ENCODE peak calls at places on chromosome 7, in eight cellular contexts. Y is lower leg skin; U is left lobe of liver; E is T-helper 1 cell; L is B cell; K is stimulated activated CD8-positive, alpha-beta memory T cell treated with anti-CD3 and anti-CD28 coated beads, Interleukin-7, amount 100 ng/mL, for 48 hours; H is hepatocyte; X is type B pancreatic cell. Q is an unnamed sample.

GRCh38 chr7:28151965-28152364 is 28.6 kb downstream of the JAZF1 start:
- DNase-seq in Y (no peak), U (no peak), E (no peak), L (no peak), K (no peak), H (no peak), X (no peak), Q (no peak)

GRCh38 chr7:150317748-150318444 is 5.3 kb upstream of the LRRC61 start:
- DNase-seq in Y (no peak), U (no peak), E (no peak), L (no peak), K (no peak), H (no peak), X (no peak), Q (no peak)

GRCh38 chr7:107972075-107972482 is 30.9 kb downstream of the LAMB1 start:
- DNase-seq in Y (no peak), U (no peak), E (no peak), L (no peak), K (no peak), H (peak), X (no peak), Q (no peak)

GRCh38 chr7:30896783-30897617 is 14.7 kb upstream of the AQP1 start:
- DNase-seq in Y (no peak), U (peak), E (no peak), L (no peak), K (no peak), H (no peak), X (no peak), Q (no peak)

GRCh38 chr7:45179666-45180065 is 22.1 kb downstream of the RAMP3 start:
- DNase-seq in Y (no peak), U (no peak), E (no peak), L (no peak), K (no peak), H (no peak), X (no peak), Q (peak)

GRCh38 chr7:74657692-74658170 is at the start of gene GTF2I:
- DNase-seq in Y (peak), U (peak), E (no peak), L (peak), K (no peak), H (no peak), X (peak), Q (no peak)

GRCh38 chr7:30224511-30225031 is 59.8 kb upstream of the ZNRF2 start:
- DNase-seq in Y (no peak), U (no peak), E (no peak), L (no peak), K (no peak), H (no peak), X (no peak), Q (no peak)

GRCh38 chr7:6446977-6447588 is 671 bp downstream of the DAGLB start:
- DNase-seq in Y (peak), U (peak), E (peak), L (peak), K (no peak), H (peak), X (no peak), Q (peak)

GRCh38 chr7:130298927-130299326 is 6.0 kb downstream of the CPA4 start:
- DNase-seq in Y (no peak), U (peak), E (no peak), L (no peak), K (no peak), H (no peak), X (no peak), Q (no peak)

GRCh38 chr7:139034855-139035587 is 821 bp downstream of the ZC3HAV1L start:
- DNase-seq in Y (peak), U (no peak), E (no peak), L (no peak), K (no peak), H (peak), X (no peak), Q (peak)

GRCh38 chr7:67551027-67551426 is 554.4 kb downstream of the TYW1 start:
- DNase-seq in Y (no peak), U (no peak), E (no peak), L (no peak), K (no peak), H (peak), X (no peak), Q (no peak)

GRCh38 chr7:77995717-77996116 is 197.1 kb downstream of the PHTF2 start:
- DNase-seq in Y (no peak), U (no peak), E (no peak), L (no peak), K (no peak), H (no peak), X (no peak), Q (no peak)

GRCh38 chr7:90642978-90643377 is 46.9 kb downstream of the CDK14 start:
- DNase-seq in Y (no peak), U (no peak), E (no peak), L (no peak), K (no peak), H (no peak), X (no peak), Q (no peak)

GRCh38 chr7:133015879-133016278 is 66.0 kb downstream of the CHCHD3 start:
- DNase-seq in Y (no peak), U (no peak), E (no peak), L (no peak), K (no peak), H (no peak), X (no peak), Q (no peak)

GRCh38 chr7:96285579-96285978 is 36.3 kb downstream of the SLC25A13 start:
- DNase-seq in Y (no peak), U (no peak), E (no peak), L (no peak), K (no peak), H (no peak), X (no peak), Q (no peak)

GRCh38 chr7:113247198-113247597 is 128.8 kb upstream of the SMIM30 start:
- DNase-seq in Y (no peak), U (no peak), E (no peak), L (no peak), K (no peak), H (no peak), X (no peak), Q (no peak)

GRCh38 chr7:40098810-40099209 is 35.6 kb downstream of the MPLKIP start:
- DNase-seq in Y (no peak), U (no peak), E (no peak), L (no peak), K (no peak), H (no peak), X (no peak), Q (no peak)

GRCh38 chr7:151010307-151011096 is 13.8 kb downstream of the ATG9B start:
- DNase-seq in Y (no peak), U (no peak), E (peak), L (no peak), K (no peak), H (peak), X (no peak), Q (no peak)

GRCh38 chr7:29606287-29606721 is 42.7 kb downstream of the PRR15 start:
- DNase-seq in Y (no peak), U (no peak), E (no peak), L (no peak), K (no peak), H (peak), X (no peak), Q (no peak)

Q was measured in suprapubic skin.